ENCODE peak calls at places on chromosomes 16 and 17, in ten cellular contexts. D is activated CD8-positive, alpha-beta T cell treated with anti-CD3 and anti-CD28 coated beads for 36 hours; I is BJ; X is ascending aorta; W is glutamatergic neuron; Q is brain microvascular endothelial cell; S is heart right ventricle; Z is HFFc6; E is BE2C; A is MCF 10A. K is an unnamed sample.

GRCh38 chr17:57549468-57549867 is 195.6 kb downstream of the CCDC182 start:
- DNase-seq in A (no peak), W (no peak), X (no peak), I (no peak), D (no peak), E (no peak), Z (no peak), S (no peak), Q (no peak), K (no peak)

GRCh38 chr17:42518046-42518754 is 17.8 kb upstream of the NAGLU start:
- DNase-seq in S (peak; percentile 64), X (peak; percentile 87), W (no peak), E (no peak), A (peak; percentile 95), Q (peak; percentile 91), D (no peak), I (peak; percentile 86), Z (peak; percentile 97), K (no peak)

GRCh38 chr17:4974064-4974670 is 6.5 kb upstream of the SPAG7 start:
- DNase-seq in D (no peak), A (no peak), X (no peak), S (peak; percentile 31), Z (no peak), Q (no peak), I (no peak), W (no peak), E (no peak), K (no peak)

GRCh38 chr16:15052747-15053476 is 3.0 kb downstream of the NTAN1 start:
- DNase-seq in Q (no peak), X (no peak), S (no peak), D (no peak), W (no peak), Z (no peak), I (no peak), A (no peak), E (peak; percentile 49), K (no peak)

GRCh38 chr17:67280279-67280678 is 35.3 kb upstream of the HELZ start:
- DNase-seq in D (no peak), A (peak; percentile 96), X (no peak), S (no peak), I (no peak), E (no peak), Q (no peak), Z (no peak), W (no peak), K (no peak)

GRCh38 chr17:69608114-69608513 is 193.6 kb downstream of the MAP2K6 start:
- DNase-seq in S (no peak), A (no peak), Q (no peak), X (no peak), Z (no peak), E (no peak), I (no peak), D (no peak), W (no peak), K (no peak)

GRCh38 chr17:64741924-64742670 is 80.0 kb upstream of the SMURF2 start:
- DNase-seq in X (no peak), Q (no peak), D (no peak), S (peak; percentile 35), A (no peak), E (no peak), Z (peak; percentile 53), W (no peak), I (peak; percentile 91), K (no peak)

GRCh38 chr17:73318861-73319260 is 7.1 kb upstream of the CDC42EP4 start:
- DNase-seq in D (no peak), E (peak; percentile 71), Q (no peak), W (no peak), Z (no peak), A (no peak), S (no peak), I (no peak), X (no peak), K (no peak)

DNA sequence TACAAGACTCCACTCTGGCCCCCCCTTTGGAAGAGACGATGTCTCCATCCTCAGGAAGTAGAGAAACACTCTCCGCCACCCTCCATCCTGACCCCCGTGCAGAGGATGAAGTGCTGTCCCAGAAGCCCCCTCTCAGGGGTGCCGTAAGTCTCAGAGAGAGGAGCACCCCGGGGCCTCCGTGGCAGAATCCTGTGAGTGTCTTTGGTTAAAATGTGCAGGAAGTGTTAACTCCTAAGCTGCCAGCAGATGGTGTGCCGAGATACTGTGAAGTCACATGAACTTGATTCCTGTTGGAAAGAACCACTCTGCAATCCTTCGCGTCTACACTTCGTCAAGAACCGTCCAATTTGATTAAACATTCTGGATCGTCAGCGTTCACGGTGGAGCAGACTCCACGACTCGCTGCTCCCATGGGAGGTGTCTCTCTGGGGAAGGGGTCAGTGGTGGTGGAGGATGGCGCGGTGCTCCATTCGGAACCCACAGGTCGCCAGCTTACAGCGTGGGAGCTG is 5.6 kb downstream of the BANP start:
- DNase-seq in D (peak; percentile 80), Z (peak; percentile 30), I (no peak), Q (peak; percentile 40), E (peak; percentile 35), X (no peak), A (peak; percentile 10), S (no peak), W (peak; percentile 55), K (peak; percentile 72)
- TF ChIP-seq CTCF in D (peak; percentile 76), Z (peak; percentile 66), I (peak; percentile 37), Q (peak; percentile 71), E (peak; percentile 45), X (no peak), A (no peak), S (no peak), W (peak; percentile 49), K (peak; percentile 36)

DNA sequence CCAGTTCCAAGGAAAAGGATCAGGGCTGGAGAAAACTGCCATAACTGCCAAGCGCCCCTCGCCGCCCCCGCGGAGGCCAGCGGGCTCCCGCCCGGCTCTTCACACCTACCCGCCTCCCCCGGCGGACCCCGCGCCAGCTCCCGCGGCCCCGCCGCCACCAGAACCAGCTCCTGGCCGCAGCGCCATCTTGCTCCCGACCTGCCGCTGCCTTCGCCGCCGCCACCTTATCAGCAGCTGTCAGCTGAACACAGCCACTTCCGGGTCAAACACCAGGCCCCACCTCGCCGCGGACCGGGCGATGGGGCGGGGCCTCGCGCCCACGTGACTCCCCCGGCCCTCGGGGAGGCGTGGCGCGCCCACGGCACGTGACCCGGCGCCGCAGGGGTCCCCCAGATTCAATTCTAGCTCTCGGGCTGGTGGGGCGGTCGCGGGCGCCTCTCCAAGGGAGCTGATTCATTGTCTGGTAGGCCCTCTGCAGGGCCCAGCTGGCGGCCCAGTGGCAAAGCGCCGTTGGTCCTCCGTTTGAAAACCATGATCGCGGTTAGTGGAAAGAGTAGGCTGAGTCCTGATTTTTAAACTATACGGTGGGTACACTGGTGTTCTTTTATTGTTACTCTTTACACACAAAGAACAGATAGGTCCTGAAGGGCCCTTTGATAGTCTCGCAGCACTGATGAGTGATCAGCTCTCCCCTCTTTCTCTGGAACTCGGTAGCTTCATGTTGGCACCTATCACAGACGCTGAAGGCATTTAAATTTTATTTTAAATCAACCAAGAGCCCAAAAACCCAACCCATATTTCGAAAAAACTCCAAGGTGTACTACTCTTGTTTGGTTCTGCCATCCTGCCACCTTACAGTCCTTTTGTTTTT is at the start of gene SYNRG:
- DNase-seq in S (peak; percentile 95), A (peak; percentile 95), X (peak; percentile 89), D (peak; percentile 98), E (peak; percentile 97), I (peak; percentile 76), Z (peak; percentile 96), Q (peak; percentile 98), W (peak; percentile 97), K (peak; percentile 100)
- TF ChIP-seq CTCF in S (no peak), A (no peak), X (peak; percentile 36), D (peak; percentile 60), E (peak; percentile 41), I (peak; percentile 47), Z (peak; percentile 66), Q (peak; percentile 53), W (peak; percentile 27), K (no peak)

DNA sequence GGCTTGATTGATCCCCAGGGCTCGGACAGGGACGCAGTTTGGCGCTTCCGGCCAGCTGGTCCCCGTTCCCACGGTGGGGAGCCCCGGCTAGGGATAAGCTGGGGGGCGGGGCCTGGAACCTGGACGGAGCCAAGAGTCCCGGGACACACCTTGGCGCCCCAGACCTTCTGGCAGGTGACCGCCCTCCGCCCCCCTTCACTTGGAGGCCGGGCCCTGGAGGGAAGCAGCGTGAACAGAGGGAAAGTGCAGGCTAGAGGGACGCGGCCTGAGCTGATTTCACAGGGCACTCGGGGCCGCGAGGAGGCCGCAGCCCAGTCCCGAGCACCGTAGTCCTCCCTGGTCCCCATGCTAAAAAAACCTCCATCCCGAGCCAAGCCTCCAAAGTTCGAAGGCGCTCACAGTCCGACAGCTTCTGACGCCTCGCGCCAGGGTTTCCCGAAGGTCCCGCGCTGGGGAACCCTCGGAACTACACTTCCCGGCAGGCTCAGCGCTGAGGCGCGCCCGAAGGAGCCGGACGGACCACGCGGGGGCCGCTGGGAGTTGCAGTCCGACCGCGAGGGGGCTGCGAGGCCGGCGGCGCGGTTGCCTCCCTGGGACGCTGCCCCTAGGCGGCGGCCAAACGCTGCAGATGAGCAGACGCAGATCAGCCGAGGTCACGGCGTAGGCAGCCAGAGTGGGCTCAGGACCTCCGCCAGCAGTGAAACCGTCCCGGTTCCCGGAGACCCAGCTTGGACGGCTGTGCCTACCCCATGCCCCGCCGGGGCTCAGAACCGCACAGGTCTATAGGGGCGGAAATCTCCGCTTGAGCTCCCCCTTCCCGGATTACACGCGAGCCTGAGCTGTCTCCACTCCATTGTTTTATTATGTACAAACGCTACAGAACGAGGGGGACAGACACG is at the start of gene TBX6:
- DNase-seq in X (peak; percentile 65), E (peak; percentile 97), D (peak; percentile 95), Z (peak; percentile 90), A (peak; percentile 89), S (peak; percentile 95), I (peak; percentile 23), Q (peak; percentile 82), W (peak; percentile 98), K (peak; percentile 96)
- TF ChIP-seq CTCF in X (peak; percentile 75), E (peak; percentile 66), D (peak; percentile 73), Z (peak; percentile 79), A (peak; percentile 74), S (peak; percentile 79), I (peak; percentile 67), Q (peak; percentile 69), W (peak; percentile 68), K (peak; percentile 96)

GRCh38 chr17:31444026-31444425 is 52.6 kb downstream of the RAB11FIP4 start:
- DNase-seq in Q (no peak), A (no peak), I (no peak), E (no peak), X (no peak), S (no peak), W (no peak), D (no peak), Z (peak; percentile 15), K (no peak)

GRCh38 chr17:31443386-31443785 is 51.9 kb downstream of the RAB11FIP4 start:
- DNase-seq in X (no peak), W (no peak), I (no peak), Q (no peak), A (no peak), E (no peak), Z (no peak), D (no peak), S (no peak), K (no peak)

GRCh38 chr17:31448467-31449077 is 57.1 kb downstream of the RAB11FIP4 start:
- DNase-seq in W (no peak), S (no peak), Z (no peak), Q (no peak), I (no peak), X (no peak), D (no peak), E (no peak), A (no peak), K (no peak)

GRCh38 chr17:31449746-31450145 is 58.3 kb downstream of the RAB11FIP4 start:
- DNase-seq in Q (no peak), X (no peak), A (no peak), D (no peak), S (no peak), I (no peak), Z (no peak), E (no peak), W (no peak), K (no peak)

DNA sequence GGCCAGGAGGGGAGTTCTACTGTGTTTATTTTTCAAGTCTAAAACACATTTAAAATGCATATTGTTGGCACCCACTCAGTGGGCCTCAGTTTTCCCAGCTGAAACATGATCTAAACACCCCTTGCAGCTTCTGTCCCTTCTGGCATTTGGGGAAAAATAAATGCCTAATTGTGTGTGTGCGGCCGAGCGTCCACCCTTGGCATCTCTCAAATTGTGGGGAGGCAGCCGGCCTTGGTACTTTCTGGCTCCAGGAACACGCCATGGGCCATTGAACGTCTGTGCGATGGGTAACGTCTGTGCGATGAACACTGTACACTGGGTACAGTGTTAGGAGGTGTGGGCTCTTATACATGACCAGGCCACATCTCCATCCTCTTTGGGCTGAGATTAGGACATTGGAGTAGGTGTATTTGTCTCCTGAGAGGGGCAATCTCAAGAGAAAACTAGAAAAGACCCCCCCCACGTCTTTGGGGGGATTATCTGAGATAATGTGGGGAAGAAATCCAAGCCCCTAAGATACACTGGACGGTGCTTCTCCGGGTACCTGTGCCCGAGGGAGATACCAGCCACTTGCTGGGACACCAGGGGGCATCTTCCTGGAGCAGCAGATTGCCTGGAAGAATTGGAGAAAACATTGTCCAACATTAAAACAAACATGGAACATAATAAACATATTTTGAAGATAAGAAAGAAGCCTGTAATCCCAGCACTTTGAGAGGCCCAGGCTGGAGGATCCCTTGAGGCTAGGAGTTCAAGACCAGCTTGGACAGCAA is 54.9 kb downstream of the RAB11FIP4 start:
- DNase-seq in A (no peak), I (no peak), Q (no peak), S (no peak), D (no peak), E (no peak), Z (no peak), X (no peak), W (no peak), K (no peak)
- TF ChIP-seq CTCF in A (peak; percentile 7), I (peak; percentile 22), Q (peak; percentile 44), S (no peak), D (no peak), E (no peak), Z (peak; percentile 46), X (no peak), W (no peak), K (no peak)